ENCODE peak calls at places on chromosome 4, in ten cellular contexts. P is WERI-Rb-1; V is OCI-LY7; G is kidney; U is aorta; T is upper lobe of right lung; H is transverse colon; J is naive thymus-derived CD4-positive, alpha-beta T cell; K is GM23248; L is CD8-positive, alpha-beta T cell. N is an unnamed sample.

GRCh38 chr4:183987529-183987946 is 82.4 kb downstream of the STOX2 start:
- DNase-seq in H (peak; percentile 66), U (peak; percentile 90), L (no peak), P (no peak), V (no peak), T (peak; percentile 83), K (peak; percentile 94), J (no peak), G (peak; percentile 84), N (no peak)

GRCh38 chr4:8727546-8728510 is 135.3 kb downstream of the CPZ start:
- DNase-seq in K (no peak), U (peak; percentile 63), L (no peak), V (peak; percentile 44), P (no peak), T (peak; percentile 59), J (no peak), H (no peak), G (peak; percentile 54), N (no peak)

GRCh38 chr4:10173754-10174749 is 57.5 kb upstream of the WDR1 start:
- DNase-seq in K (no peak), G (no peak), L (no peak), J (no peak), U (no peak), P (no peak), H (peak; percentile 50), T (peak; percentile 73), V (no peak), N (no peak)

GRCh38 chr4:147830987-147831386 is 99.1 kb downstream of the ARHGAP10 start:
- DNase-seq in U (no peak), V (no peak), L (no peak), P (peak; percentile 39), J (no peak), T (no peak), H (no peak), K (peak; percentile 70), G (no peak), N (no peak)

GRCh38 chr4:47002593-47002992 is 9.2 kb upstream of the GABRA4 start:
- DNase-seq in U (no peak), P (no peak), T (no peak), H (no peak), L (no peak), V (no peak), G (no peak), K (peak; percentile 22), J (no peak), N (no peak)

GRCh38 chr4:33924239-33924638 is 2320.1 kb downstream of the ARAP2 start:
- DNase-seq in G (no peak), L (peak; percentile 10), T (no peak), P (no peak), V (no peak), K (peak; percentile 87), U (no peak), H (no peak), J (no peak), N (no peak)

GRCh38 chr4:145183023-145183422 is 2.6 kb upstream of the OTUD4 start:
- DNase-seq in U (no peak), P (no peak), V (no peak), L (no peak), H (no peak), T (no peak), K (peak; percentile 32), J (no peak), G (no peak), N (no peak)

GRCh38 chr4:111775908-111776307 is 369.3 kb upstream of the FAM241A start:
- DNase-seq in P (no peak), T (no peak), G (no peak), V (no peak), H (no peak), U (no peak), K (peak; percentile 51), J (no peak), L (no peak), N (no peak)

GRCh38 chr4:186659936-186660335 is 63.7 kb downstream of the FAT1 start:
- DNase-seq in T (no peak), L (no peak), V (no peak), K (no peak), J (no peak), G (no peak), U (no peak), H (no peak), P (no peak), N (no peak)

GRCh38 chr4:10077101-10077491 is 39.5 kb downstream of the WDR1 start:
- DNase-seq in G (peak; percentile 53), V (no peak), T (peak; percentile 51), K (no peak), U (peak; percentile 56), L (peak; percentile 11), P (no peak), H (no peak), J (no peak), N (no peak)

GRCh38 chr4:65773636-65774035 is 103.3 kb upstream of the EPHA5 start:
- DNase-seq in U (no peak), H (no peak), J (no peak), L (peak; percentile 13), P (no peak), K (no peak), G (no peak), T (no peak), V (no peak), N (no peak)
- H3K9me3 ChIP-seq in U (peaks cover 1% of the 10 kb centered on the region), H (no peaks in the 10 kb centered on the region), J (no peaks in the 10 kb centered on the region), L (no peaks in the 10 kb centered on the region), P (peaks cover 10% of the 10 kb centered on the region), K (no peaks in the 10 kb centered on the region), G (no peaks in the 10 kb centered on the region), T (no peaks in the 10 kb centered on the region), V (no peaks in the 10 kb centered on the region), N (no peaks in the 10 kb centered on the region)

DNA sequence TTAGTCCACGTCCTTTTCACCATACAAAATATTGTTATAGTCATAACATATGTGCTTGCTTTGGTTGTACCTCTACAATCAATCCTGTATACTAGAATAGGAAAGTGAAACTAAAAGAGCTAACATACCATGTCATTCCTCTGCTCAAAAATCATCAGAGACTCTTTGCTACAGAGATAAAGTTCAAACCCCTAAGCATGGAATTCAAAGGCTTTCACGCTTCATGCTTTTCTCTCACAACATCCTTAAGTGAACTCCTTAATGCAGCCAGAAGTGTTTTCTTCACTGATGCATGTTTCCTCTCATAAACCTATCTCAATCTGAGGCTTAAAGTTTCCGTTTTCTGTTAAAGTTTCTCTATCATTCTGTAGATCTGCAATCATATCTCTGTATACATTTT is 744.6 kb upstream of the IGFBP7 start:
- DNase-seq in H (no peak), G (no peak), T (no peak), V (no peak), K (no peak), J (no peak), L (no peak), P (no peak), U (no peak), N (no peak)
- H3K9me3 ChIP-seq in H (no peaks in the 10 kb centered on the region), G (no peaks in the 10 kb centered on the region), T (no peaks in the 10 kb centered on the region), V (no peaks in the 10 kb centered on the region), K (no peaks in the 10 kb centered on the region), J (no peaks in the 10 kb centered on the region), L (no peaks in the 10 kb centered on the region), P (no peaks in the 10 kb centered on the region), U (no peaks in the 10 kb centered on the region), N (no peaks in the 10 kb centered on the region)

DNA sequence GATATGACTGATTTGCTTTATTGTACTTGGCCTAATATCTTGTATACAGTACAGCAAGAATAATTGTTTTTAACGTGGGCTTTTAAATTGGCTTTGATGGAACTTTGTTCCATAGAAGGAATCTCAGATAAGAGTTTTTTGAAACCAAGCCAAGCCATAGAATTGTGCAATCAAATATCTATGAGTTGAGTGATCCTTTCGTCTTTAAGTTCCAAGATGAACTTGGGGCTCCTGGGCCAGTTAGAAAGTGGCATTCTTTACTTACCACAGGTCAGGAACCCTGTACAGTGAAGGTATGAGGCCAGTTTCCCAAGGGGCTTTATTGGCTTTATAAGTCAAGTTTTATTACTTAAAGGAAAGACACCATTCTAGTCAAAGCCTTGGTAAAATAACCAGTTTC is 2104.2 kb downstream of the PCDH7 start:
- DNase-seq in K (no peak), T (no peak), U (no peak), G (no peak), J (no peak), H (no peak), L (no peak), V (no peak), P (no peak), N (no peak)
- H3K9me3 ChIP-seq in K (no peaks in the 10 kb centered on the region), T (peaks cover 3% of the 10 kb centered on the region), U (no peaks in the 10 kb centered on the region), G (no peaks in the 10 kb centered on the region), J (no peaks in the 10 kb centered on the region), H (no peaks in the 10 kb centered on the region), L (no peaks in the 10 kb centered on the region), V (peaks cover 28% of the 10 kb centered on the region), P (peaks cover 18% of the 10 kb centered on the region), N (no peaks in the 10 kb centered on the region)

GRCh38 chr4:38530486-38530885 is 133.5 kb upstream of the KLF3 start:
- DNase-seq in P (no peak), L (no peak), K (no peak), T (no peak), V (no peak), J (no peak), H (no peak), G (no peak), U (no peak), N (no peak)

GRCh38 chr4:38526412-38526811 is 137.6 kb upstream of the KLF3 start:
- DNase-seq in T (no peak), P (no peak), L (no peak), V (no peak), J (no peak), G (no peak), K (no peak), U (no peak), H (no peak), N (no peak)

GRCh38 chr4:38533024-38533556 is 130.9 kb upstream of the KLF3 start:
- DNase-seq in T (no peak), G (no peak), U (no peak), J (no peak), P (no peak), K (no peak), L (no peak), H (no peak), V (no peak), N (no peak)

GRCh38 chr4:38531126-38531737 is 132.8 kb upstream of the KLF3 start:
- DNase-seq in U (no peak), K (no peak), L (no peak), T (no peak), V (no peak), H (no peak), P (no peak), G (no peak), J (no peak), N (no peak)

DNA sequence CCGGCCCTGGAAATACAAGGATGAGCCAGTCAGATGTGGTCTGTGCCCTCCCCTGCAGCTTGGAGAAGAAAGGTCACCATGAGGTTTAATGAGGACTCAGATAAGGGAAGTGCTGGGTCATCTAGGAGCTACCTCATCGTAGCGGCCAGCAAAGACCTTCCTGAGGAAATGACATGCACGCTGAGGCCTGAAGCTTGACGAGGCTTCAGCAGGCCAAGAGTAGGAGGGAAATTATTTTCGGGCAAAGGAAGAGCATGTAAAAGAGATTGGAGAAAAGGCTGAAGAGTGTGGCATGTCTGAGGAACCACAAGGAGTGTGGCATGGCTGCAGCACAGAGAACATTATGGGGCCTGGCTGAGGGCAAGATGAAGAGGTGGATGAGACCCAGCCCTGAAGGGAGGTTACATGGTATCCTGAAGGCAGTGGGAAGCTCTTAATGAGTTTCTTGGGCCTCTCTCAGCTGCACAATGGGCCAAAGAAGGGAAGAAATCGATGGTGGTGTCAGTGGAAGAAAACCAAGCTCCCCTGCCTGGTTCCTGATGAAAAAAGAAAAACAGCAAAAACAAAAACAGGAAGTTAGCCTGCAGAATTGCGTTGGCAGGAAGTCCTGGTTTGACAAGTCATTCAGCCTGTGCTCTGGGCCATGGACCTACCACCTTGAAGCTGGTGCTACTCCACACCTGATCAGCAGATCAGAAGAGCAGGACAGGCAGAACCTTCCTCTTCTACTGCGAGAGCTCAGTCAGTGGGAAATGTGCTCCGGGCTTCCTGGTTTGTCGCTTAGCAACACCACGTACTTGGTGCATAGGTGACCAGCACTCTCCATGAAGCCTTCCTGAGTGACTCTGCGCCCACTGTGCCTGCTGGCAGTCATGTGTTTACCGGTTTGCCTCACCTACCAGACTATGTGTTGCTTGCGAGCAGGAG is 134.5 kb upstream of the KLF3 start:
- DNase-seq in T (peak; percentile 63), K (no peak), G (peak; percentile 93), L (peak; percentile 63), P (no peak), V (peak; percentile 61), J (peak; percentile 39), H (peak; percentile 67), U (no peak), N (no peak)
- H3K9me3 ChIP-seq in T (no peaks in the 10 kb centered on the region), K (no peaks in the 10 kb centered on the region), G (no peaks in the 10 kb centered on the region), L (no peaks in the 10 kb centered on the region), P (no peaks in the 10 kb centered on the region), V (no peaks in the 10 kb centered on the region), J (no peaks in the 10 kb centered on the region), H (no peaks in the 10 kb centered on the region), U (no peaks in the 10 kb centered on the region), N (no peaks in the 10 kb centered on the region)